ENCODE peak calls at places on chromosome 13, in ten cellular contexts. O is lower leg skin; N is CD8-positive, alpha-beta T cell; S is foreskin fibroblast; L is NCI-H1105 treated with DMSO at 0.1 percent for 48 hours; G is T1000; X is myocyte; P is NCI-H1694 treated with DMSO at 0.1 percent for 48 hours; F is adrenal gland; B is lower lobe of right lung. Y is an unnamed sample.

GRCh38 chr13:45200701-45201230 is at the start of gene KCTD4:
- DNase-seq in G (no peak), N (no peak), S (peak; percentile 65), L (no peak), O (no peak), P (no peak), B (no peak), F (no peak), X (no peak), Y (no peak)

GRCh38 chr13:34201050-34201913 is 383.3 kb downstream of the RFC3 start:
- DNase-seq in N (no peak), O (no peak), F (peak; percentile 25), B (no peak), G (no peak), P (no peak), X (peak; percentile 18), L (no peak), S (peak; percentile 77), Y (no peak)

GRCh38 chr13:33740134-33740538 is 77.8 kb upstream of the RFC3 start:
- DNase-seq in S (peak; percentile 8), O (no peak), N (no peak), P (no peak), B (no peak), G (no peak), X (no peak), F (no peak), L (no peak), Y (no peak)

GRCh38 chr13:43545317-43545874 is 241.4 kb downstream of the ENOX1 start:
- DNase-seq in G (no peak), S (peak; percentile 65), P (no peak), L (no peak), O (no peak), X (no peak), N (no peak), F (no peak), B (no peak), Y (no peak)

GRCh38 chr13:44383945-44384344 is 10.3 kb downstream of the SERP2 start:
- DNase-seq in N (no peak), G (no peak), P (no peak), L (no peak), B (no peak), F (no peak), X (no peak), S (no peak), O (no peak), Y (no peak)

GRCh38 chr13:50979187-50979586 is 69.6 kb downstream of the RNASEH2B start:
- DNase-seq in S (no peak), X (no peak), O (no peak), P (no peak), G (no peak), F (no peak), N (no peak), B (no peak), L (no peak), Y (no peak)

GRCh38 chr13:34682406-34682805 is 259.7 kb upstream of the NBEA start:
- DNase-seq in S (no peak), B (no peak), O (no peak), P (no peak), N (no peak), F (no peak), X (peak; percentile 60), L (no peak), G (no peak), Y (no peak)

GRCh38 chr13:48400820-48401219 is 12.1 kb downstream of the LPAR6 start:
- DNase-seq in P (no peak), S (peak; percentile 87), X (peak; percentile 45), G (no peak), B (no peak), O (no peak), N (no peak), F (no peak), L (no peak), Y (no peak)

GRCh38 chr13:39376088-39376487 is 226.9 kb downstream of the LHFPL6 start:
- DNase-seq in L (no peak), B (no peak), X (no peak), N (no peak), O (no peak), S (no peak), F (no peak), P (no peak), G (no peak), Y (no peak)

GRCh38 chr13:113537205-113537604 is 46.7 kb upstream of the DCUN1D2 start:
- DNase-seq in P (no peak), X (no peak), O (peak; percentile 37), N (no peak), G (no peak), L (no peak), S (no peak), B (peak; percentile 10), F (no peak), Y (no peak)

GRCh38 chr13:45393941-45394570 is 24.1 kb downstream of the SLC25A30 start:
- DNase-seq in X (peak; percentile 61), O (no peak), P (peak; percentile 12), G (no peak), F (peak; percentile 65), B (no peak), N (no peak), S (peak; percentile 79), L (peak; percentile 29), Y (peak; percentile 41)

GRCh38 chr13:31896427-31896826 is 135.1 kb upstream of the FRY start:
- DNase-seq in P (no peak), S (peak; percentile 86), N (no peak), B (no peak), X (peak; percentile 93), F (no peak), G (peak; percentile 23), O (no peak), L (no peak), Y (no peak)

GRCh38 chr13:84609716-84610115 is 727.4 kb upstream of the SLITRK1 start:
- DNase-seq in F (no peak), S (peak; percentile 61), O (no peak), L (no peak), B (no peak), G (no peak), X (no peak), N (no peak), P (peak; percentile 27), Y (no peak)

GRCh38 chr13:38960175-38960574 is 30.5 kb downstream of the STOML3 start:
- DNase-seq in S (no peak), X (no peak), N (no peak), O (no peak), B (no peak), P (no peak), F (no peak), G (no peak), L (no peak), Y (no peak)